ENCODE peak calls at places on chromosomes 3 and 15, in four cellular contexts. X, D, W and T are unnamed samples.
A peak's percentile ranks its signal among the peaks of the same experiment; 100 is the strongest.

GRCh38 chr15:64774556-64775523 is 549 bp downstream of the RBPMS2 start:
- DNase-seq in X (no peak), W (no peak), D (no peak), T (no peak)

GRCh38 chr3:97863025-97863424 is 41.2 kb downstream of the CRYBG3 start:
- DNase-seq in X (no peak), D (no peak), W (no peak), T (peak; percentile 12)

GRCh38 chr3:138078901-138079344 is 36.5 kb downstream of the DZIP1L start:
- DNase-seq in D (no peak), X (peak; percentile 32), W (no peak), T (peak; percentile 99)

GRCh38 chr15:28944696-28945300 is 59.0 kb downstream of the APBA2 start:
- DNase-seq in W (no peak), D (no peak), X (no peak), T (no peak)

GRCh38 chr3:152295344-152295743 is 26.6 kb downstream of the MBNL1 start:
- DNase-seq in X (no peak), W (no peak), D (no peak), T (no peak)

GRCh38 chr3:186125118-186125517 is 16.2 kb upstream of the ETV5 start:
- DNase-seq in W (no peak), X (no peak), D (no peak), T (no peak)

GRCh38 chr3:42632146-42632545 is 21.4 kb upstream of the ZBTB47 start:
- DNase-seq in W (no peak), X (no peak), D (no peak), T (peak; percentile 77)

GRCh38 chr15:60957111-60957510 is 272.0 kb downstream of the RORA start:
- DNase-seq in W (no peak), D (no peak), X (no peak), T (no peak)

GRCh38 chr3:38114875-38115644 is 21.9 kb downstream of the ACAA1 start:
- DNase-seq in W (no peak), X (no peak), D (no peak), T (no peak)

GRCh38 chr15:31399544-31400171 is 73.0 kb downstream of the KLF13 start:
- DNase-seq in X (no peak), W (no peak), D (no peak), T (peak; percentile 15)

GRCh38 chr15:74866090-74866489 is 7.1 kb downstream of the SCAMP2 start:
- DNase-seq in X (no peak), D (no peak), W (no peak), T (peak; percentile 85)

GRCh38 chr3:62665627-62666433 is 209.4 kb downstream of the CADPS start:
- DNase-seq in X (peak; percentile 63), W (peak; percentile 50), D (peak; percentile 2), T (peak; percentile 18)

DNA sequence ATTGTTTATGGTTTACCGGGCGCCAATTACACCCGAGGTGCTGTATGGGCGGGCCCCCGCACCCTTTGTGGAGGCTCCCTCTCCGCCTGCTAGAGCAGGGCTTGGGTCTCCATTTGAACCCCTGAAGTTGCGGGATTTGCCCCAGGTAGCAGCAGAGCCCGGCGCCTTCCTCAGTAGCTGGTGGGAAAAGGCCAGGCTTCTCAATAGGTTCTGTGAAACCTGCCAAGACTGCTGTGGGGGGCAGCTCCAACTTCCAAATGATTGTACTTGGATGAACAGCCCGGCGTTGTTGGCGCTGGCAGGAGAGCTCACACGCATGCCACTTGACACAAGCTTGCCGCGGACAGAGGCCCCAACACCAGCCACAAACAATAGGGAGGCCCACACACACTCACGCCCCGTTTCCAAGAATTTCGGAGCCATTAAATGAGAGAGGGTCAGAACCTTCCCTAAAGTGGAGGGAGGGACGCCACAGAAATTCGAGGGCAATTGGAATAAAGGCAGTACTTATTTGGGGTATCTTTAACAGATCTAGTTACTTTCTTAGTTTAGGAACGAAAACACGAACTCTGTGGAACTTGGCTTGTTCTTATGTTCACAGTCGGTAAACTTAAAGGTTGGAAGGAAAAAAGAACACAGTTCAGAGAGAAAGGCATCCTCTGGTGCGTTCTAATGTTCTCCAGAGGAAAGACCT is 1.4 kb downstream of the EPHB3 start:
- DNase-seq in D (no peak), W (no peak), X (no peak), T (peak; percentile 22)
- TF ChIP-seq CEBPB in D (no peak), W (no peak), X (no peak), T (no peak)

GRCh38 chr3:79002465-79003372 is 765.1 kb downstream of the ROBO1 start:
- DNase-seq in D (no peak), W (no peak), X (no peak), T (no peak)
- TF ChIP-seq MXI1 in D (no peak), W (no peak), X (no peak), T (no peak)

GRCh38 chr3:47783673-47784072 is 2.0 kb upstream of the SMARCC1 start:
- DNase-seq in D (no peak), W (no peak), X (no peak), T (no peak)

GRCh38 chr3:47781326-47781684 is 388 bp downstream of the SMARCC1 start:
- DNase-seq in D (no peak), W (peak; percentile 83), X (no peak), T (no peak)

GRCh38 chr3:47780727-47781325 is 867 bp downstream of the SMARCC1 start:
- DNase-seq in D (no peak), W (no peak), X (peak; percentile 44), T (peak; percentile 32)

GRCh38 chr3:47782538-47783308 is 1.0 kb upstream of the SMARCC1 start:
- DNase-seq in X (no peak), D (no peak), W (peak; percentile 60), T (no peak)

DNA sequence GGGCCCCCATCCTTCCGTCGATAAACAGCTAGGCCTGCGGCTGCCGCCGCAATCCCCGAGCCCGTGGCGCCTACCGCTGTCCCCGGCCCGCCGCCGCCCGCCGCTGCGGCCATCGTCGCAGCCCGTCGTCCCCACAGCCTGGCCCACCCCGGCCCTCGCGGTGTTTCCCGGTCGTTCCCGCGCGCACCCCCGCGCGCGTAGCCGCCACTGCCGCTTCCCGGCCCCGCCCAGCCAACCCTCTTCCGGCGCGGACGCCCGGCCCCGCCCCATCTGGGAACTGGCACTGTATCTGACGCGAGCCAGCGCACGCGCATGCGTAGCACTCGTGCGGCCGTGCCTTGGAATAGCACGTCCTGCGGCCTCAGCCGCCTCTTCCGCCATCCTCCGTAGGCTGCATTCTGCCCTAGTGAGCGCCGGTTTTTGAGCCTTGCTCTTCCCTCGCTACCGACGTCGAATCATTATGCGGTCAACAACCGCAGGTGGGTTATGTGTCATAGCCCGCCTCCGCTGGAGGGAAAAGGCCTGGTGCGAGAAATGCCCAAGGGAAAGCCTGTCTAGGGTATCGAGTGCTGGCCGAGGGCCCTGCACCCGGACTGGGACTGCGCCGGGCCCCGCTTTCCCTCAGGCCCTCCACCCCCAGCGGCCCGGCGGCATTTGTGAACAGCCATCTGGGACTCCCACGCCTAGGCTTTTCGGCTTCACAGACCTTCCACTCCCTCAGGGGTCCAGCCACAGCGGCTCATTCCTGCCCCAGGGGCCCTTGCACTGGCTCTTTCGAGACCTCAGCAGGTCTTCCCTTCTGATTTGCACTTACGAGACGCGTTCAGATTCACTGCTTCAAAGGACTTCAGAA is at the start of gene SMARCC1:
- DNase-seq in X (peak; percentile 93), D (peak; percentile 94), W (peak; percentile 100), T (peak; percentile 97)
- TF ChIP-seq POLR2A in X (peak; percentile 97), D (peak; percentile 96), W (peak; percentile 98), T (peak; percentile 87)

GRCh38 chr3:195012100-195012499 is 258.9 kb downstream of the XXYLT1 start:
- DNase-seq in D (no peak), W (no peak), X (no peak), T (no peak)

GRCh38 chr3:195013962-195014361 is 257.0 kb downstream of the XXYLT1 start:
- DNase-seq in X (no peak), D (no peak), W (no peak), T (no peak)

GRCh38 chr3:195011231-195011834 is 259.6 kb downstream of the XXYLT1 start:
- DNase-seq in X (no peak), W (no peak), D (no peak), T (no peak)

GRCh38 chr3:195013411-195013810 is 257.5 kb downstream of the XXYLT1 start:
- DNase-seq in D (no peak), X (no peak), W (no peak), T (no peak)

GRCh38 chr3:195012571-195012970 is 258.4 kb downstream of the XXYLT1 start:
- DNase-seq in D (no peak), W (no peak), X (no peak), T (no peak)
- TF ChIP-seq CEBPB in D (no peak), W (no peak), X (no peak), T (no peak)

GRCh38 chr3:51944541-51945021 is 2.4 kb downstream of the PARP3 start:
- DNase-seq in D (no peak), X (no peak), W (no peak), T (no peak)

GRCh38 chr3:51943451-51944391 is 1.6 kb downstream of the PARP3 start:
- DNase-seq in D (no peak), X (no peak), W (no peak), T (no peak)

GRCh38 chr3:51941447-51941797 is 282 bp downstream of the RRP9 start:
- DNase-seq in W (no peak), D (no peak), X (no peak), T (no peak)

GRCh38 chr3:51941798-51942602 is at the start of the genes PARP3 and RRP9:
- DNase-seq in X (peak; percentile 99), D (peak; percentile 99), W (peak; percentile 99), T (peak; percentile 100)

GRCh38 chr3:51942603-51943450 is 664 bp downstream of the PARP3 start:
- DNase-seq in W (peak; percentile 42), X (peak; percentile 67), D (peak; percentile 23), T (peak; percentile 52)
- TF ChIP-seq MXI1 in W (no peak), X (no peak), D (no peak), T (no peak)

DNA sequence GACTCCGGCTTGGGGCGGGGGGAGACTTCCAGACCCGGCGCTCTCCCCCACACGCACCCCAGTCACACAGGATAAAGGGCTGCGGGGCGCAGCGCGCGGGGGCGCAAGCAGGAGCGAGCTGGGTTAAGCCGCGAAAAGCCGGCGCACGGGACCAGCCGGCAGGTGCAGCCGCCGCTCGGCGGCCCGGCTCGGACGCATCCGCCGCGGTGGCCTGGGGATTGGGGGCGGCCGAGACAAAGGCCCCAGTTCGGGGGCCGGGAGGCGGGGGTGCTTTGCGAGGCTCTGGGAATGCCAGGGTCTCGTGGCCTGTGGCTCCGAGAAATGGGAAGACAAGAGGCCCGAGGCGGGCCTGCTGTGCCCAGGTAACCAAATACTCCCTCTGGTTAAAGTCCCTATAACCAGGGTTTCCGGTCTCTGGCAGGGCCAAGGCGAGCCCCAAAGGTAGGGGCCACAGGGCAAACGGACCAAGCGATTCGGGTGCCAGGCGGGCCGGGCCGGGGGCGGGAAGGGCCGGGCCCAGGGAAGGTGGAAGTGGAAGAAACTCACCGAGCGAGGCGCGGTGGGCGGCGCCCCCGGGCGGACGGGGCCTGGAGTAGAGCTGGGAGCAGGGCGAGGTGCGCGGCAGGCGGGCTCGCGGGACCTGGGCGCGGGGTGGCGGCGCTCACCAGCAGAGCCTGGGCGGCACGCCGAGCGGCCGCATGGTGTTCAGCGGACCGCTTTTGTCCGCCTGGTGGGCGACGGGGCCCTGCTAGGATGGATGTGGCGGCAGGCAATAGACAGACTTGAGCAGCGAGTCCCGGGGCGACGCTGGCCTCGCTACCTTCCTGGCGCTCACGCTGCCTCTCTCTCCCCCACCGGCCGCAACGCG is at the start of gene GATA2:
- DNase-seq in D (no peak), W (peak; percentile 64), X (no peak), T (no peak)
- TF ChIP-seq POLR2A in D (no peak), W (peak; percentile 53), X (no peak), T (no peak)